ENCODE peak calls at places on chromosomes 2 and 18, in seven cellular contexts. Y, L, R, S, Q, I and P are unnamed samples. For H3K36me3, the result is how much of the 10 kb centered on the place peaks cover.

GRCh38 chr2:118686364-118686763 is 161.1 kb downstream of the EN1 start:
- DNase-seq in Y (no peak), L (no peak), R (no peak), S (no peak), Q (no peak), I (no peak), P (no peak)

GRCh38 chr18:51054764-51055163 is 24.8 kb downstream of the SMAD4 start:
- DNase-seq in Y (no peak), L (no peak), R (no peak), S (no peak), Q (peak), I (no peak), P (no peak)

GRCh38 chr2:57181315-57182038 is 865.1 kb upstream of the VRK2 start:
- DNase-seq in Y (no peak), L (no peak), R (no peak), S (no peak), Q (peak), I (no peak), P (no peak)

GRCh38 chr2:144111443-144111842 is 408.5 kb downstream of the ZEB2 start:
- DNase-seq in Y (no peak), L (no peak), R (no peak), S (no peak), Q (peak), I (no peak), P (no peak)

GRCh38 chr18:21004721-21005120 is 106.9 kb downstream of the ROCK1 start:
- DNase-seq in Y (no peak), L (no peak), R (no peak), S (no peak), Q (peak), I (no peak), P (no peak)

GRCh38 chr2:97740590-97741182 is 27.3 kb downstream of the ZAP70 start:
- DNase-seq in Y (no peak), L (no peak), R (peak), S (peak), Q (peak), I (peak), P (peak)

GRCh38 chr2:32627901-32628645 is at the start of gene TTC27:
- DNase-seq in Y (peak), L (peak), R (peak), S (peak), Q (peak), I (peak), P (peak)

GRCh38 chr2:172109256-172109655 is 6.6 kb upstream of the DLX2 start:
- DNase-seq in Y (no peak), L (no peak), R (no peak), S (no peak), Q (no peak), I (no peak), P (no peak)

GRCh38 chr2:3493610-3493997 is 25.7 kb downstream of the ADI1 start:
- DNase-seq in Y (no peak), L (peak), R (peak), S (no peak), Q (peak), I (no peak), P (peak)

GRCh38 chr2:226187601-226188000 is 612.0 kb downstream of the IRS1 start:
- DNase-seq in Y (no peak), L (no peak), R (no peak), S (no peak), Q (peak), I (no peak), P (no peak)

GRCh38 chr18:45168883-45169585 is 446.2 kb upstream of the SLC14A2 start:
- DNase-seq in Y (no peak), L (no peak), R (no peak), S (no peak), Q (peak), I (no peak), P (no peak)

GRCh38 chr18:11795916-11796315 is 55.3 kb upstream of the CHMP1B start:
- DNase-seq in Y (no peak), L (no peak), R (no peak), S (no peak), Q (no peak), I (no peak), P (no peak)

GRCh38 chr2:22734373-22735045 is 650.5 kb upstream of the KLHL29 start:
- DNase-seq in Y (no peak), L (no peak), R (no peak), S (no peak), Q (no peak), I (no peak), P (no peak)

GRCh38 chr2:22737144-22737543 is 647.8 kb upstream of the KLHL29 start:
- DNase-seq in Y (no peak), L (no peak), R (no peak), S (no peak), Q (no peak), I (no peak), P (no peak)
- TF ChIP-seq CTCF in Y (no peak), L (no peak), R (no peak), S (no peak), Q (no peak), I (peak), P (no peak)

GRCh38 chr2:196155597-196155996 is 15.8 kb downstream of the STK17B start:
- DNase-seq in Y (no peak), L (no peak), R (no peak), S (no peak), Q (no peak), I (no peak), P (no peak)

GRCh38 chr2:196148736-196149135 is 22.6 kb downstream of the STK17B start:
- DNase-seq in Y (no peak), L (no peak), R (no peak), S (no peak), Q (no peak), I (no peak), P (no peak)

GRCh38 chr2:196159223-196159892 is 12.0 kb downstream of the STK17B start:
- DNase-seq in Y (no peak), L (no peak), R (no peak), S (no peak), Q (no peak), I (no peak), P (no peak)

GRCh38 chr2:196149926-196150325 is 21.5 kb downstream of the STK17B start:
- DNase-seq in Y (no peak), L (no peak), R (no peak), S (no peak), Q (no peak), I (no peak), P (no peak)

GRCh38 chr2:196153480-196153879 is 17.9 kb downstream of the STK17B start:
- DNase-seq in Y (no peak), L (no peak), R (no peak), S (no peak), Q (no peak), I (no peak), P (no peak)
- H3K36me3 ChIP-seq in Y (under half), L (under half), R (under half), S (under half), Q (under half), I (under half), P (under half)

DNA sequence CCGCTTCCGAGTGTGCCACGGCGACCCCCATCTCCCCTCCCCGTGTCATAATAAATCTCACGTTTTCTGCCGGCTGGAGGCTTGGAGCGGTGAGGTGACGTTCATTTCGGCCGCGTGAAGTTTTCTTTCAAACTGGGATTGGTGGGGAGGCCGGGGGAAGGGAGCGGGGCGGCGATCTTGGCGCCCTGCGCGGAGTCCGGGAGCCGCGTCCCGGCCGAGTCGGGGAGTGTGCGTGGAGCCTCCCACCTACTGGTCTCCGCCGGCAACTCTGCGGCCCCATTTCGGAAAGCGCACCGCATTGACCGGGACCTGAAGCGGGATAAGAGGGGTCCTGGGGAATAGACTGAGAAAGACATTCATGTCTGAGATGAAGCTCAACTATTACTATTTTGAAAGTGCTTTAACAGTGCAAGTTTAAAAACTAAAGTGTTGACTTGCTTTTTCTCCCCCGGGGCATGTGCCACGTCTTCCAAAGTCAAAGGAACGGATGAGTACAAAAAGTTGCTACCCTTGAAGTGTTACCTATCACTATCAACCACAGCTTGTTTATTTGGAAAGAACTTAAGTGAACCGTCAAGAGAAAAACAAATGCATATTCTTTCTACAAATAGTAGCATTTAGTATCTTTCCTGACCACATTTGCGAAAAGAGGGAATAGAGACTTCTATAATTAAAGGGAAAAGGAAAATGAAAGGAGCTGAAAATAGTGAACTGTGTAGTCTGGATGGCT is 818 bp upstream of the IKZF2 start:
- DNase-seq in Y (peak), L (peak), R (peak), S (peak), Q (peak), I (peak), P (peak)
- TF ChIP-seq CTCF in Y (peak), L (peak), R (peak), S (peak), Q (peak), I (no peak), P (peak)

GRCh38 chr18:3848316-3848715 is 398.3 kb downstream of the TGIF1 start:
- DNase-seq in Y (no peak), L (no peak), R (no peak), S (no peak), Q (no peak), I (no peak), P (no peak)

GRCh38 chr18:3836937-3837336 is 387.0 kb downstream of the TGIF1 start:
- DNase-seq in Y (no peak), L (no peak), R (no peak), S (no peak), Q (no peak), I (no peak), P (no peak)

GRCh38 chr18:3845176-3845575 is 395.2 kb downstream of the TGIF1 start:
- DNase-seq in Y (no peak), L (no peak), R (no peak), S (no peak), Q (no peak), I (no peak), P (no peak)

GRCh38 chr18:3839481-3840075 is 389.6 kb downstream of the TGIF1 start:
- DNase-seq in Y (no peak), L (no peak), R (no peak), S (no peak), Q (no peak), I (no peak), P (no peak)

DNA sequence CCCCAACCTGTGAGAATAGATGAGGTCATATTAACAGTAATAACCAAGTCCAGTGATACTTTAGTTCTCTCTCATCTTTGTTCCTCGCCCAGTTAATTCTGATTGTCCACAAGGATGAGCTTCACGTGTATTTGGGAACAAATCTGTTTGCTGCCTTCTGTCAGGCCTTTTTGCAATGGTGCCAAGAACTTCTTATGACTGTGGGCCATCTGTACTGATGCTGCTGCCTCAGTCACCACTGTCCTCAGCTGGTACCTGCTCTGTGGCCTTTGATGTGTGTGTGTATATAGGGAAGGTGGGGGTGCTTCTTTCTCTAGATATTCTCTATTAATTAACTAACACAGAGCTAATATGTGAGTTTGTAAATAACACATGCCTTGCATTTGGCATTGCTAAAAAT is 392.9 kb downstream of the TGIF1 start:
- DNase-seq in Y (no peak), L (no peak), R (no peak), S (no peak), Q (no peak), I (no peak), P (no peak)
- H3K36me3 ChIP-seq in Y (under half), L (under half), R (under half), S (under half), Q (under half), I (under half), P (under half)

GRCh38 chr2:106165064-106165463 is 29.0 kb downstream of the UXS1 start:
- DNase-seq in Y (no peak), L (no peak), R (no peak), S (no peak), Q (no peak), I (no peak), P (no peak)
- TF ChIP-seq CTCF in Y (no peak), L (no peak), R (no peak), S (no peak), Q (peak), I (no peak), P (no peak)

DNA sequence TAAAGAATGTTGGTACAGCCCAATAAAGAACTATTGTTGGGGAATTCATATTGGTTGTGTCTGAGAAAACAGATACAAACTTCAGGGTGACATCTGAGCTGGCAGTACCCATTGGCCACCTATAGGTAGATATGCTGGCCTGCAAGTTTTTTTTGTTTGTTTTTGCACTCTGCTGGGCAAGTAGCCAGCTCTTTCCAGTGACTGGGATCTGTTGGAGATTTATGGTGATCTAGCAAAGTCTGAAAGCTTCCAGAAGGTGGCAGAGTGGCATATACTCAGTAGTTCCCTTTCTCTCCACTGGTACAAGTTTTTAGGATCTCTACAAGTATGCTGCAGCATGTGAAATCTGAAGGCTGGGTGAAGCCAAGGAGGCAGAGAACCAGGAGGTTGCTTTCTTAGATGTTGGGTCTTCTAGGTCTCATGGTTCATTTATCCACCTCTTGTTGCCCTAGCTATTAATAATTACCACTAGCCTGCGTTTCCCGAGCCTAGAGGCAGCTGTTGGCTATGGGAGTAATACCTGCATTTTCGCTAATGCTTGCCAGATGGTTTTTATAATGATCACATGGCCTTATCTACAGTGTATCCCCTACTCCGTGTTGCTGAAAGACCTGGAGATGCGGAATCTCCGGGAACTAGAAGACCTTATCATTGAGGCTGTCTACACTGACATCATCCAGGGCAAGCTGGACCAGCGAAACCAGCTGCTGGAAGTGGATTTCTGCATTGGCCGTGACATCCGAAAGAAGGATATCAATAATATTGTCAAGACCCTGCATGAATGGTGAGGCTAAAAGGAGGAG is 9.5 kb downstream of the COPS7B start:
- DNase-seq in Y (no peak), L (peak), R (peak), S (peak), Q (peak), I (no peak), P (no peak)
- H3K36me3 ChIP-seq in Y (under half), L (under half), R (under half), S (under half), Q (under half), I (half or more), P (half or more)

GRCh38 chr2:65802298-65802942 is 370.0 kb upstream of the SPRED2 start:
- DNase-seq in Y (no peak), L (no peak), R (no peak), S (no peak), Q (no peak), I (no peak), P (no peak)
- TF ChIP-seq CTCF in Y (no peak), L (no peak), R (no peak), S (no peak), Q (no peak), I (no peak), P (no peak)